ENCODE peak calls at places on chromosome X, in five cellular contexts. One of them, this sample, is unnamed.

GRCh38 chrX:26649534-26649933 is 433.6 kb downstream of the MAGEB5 start:
- DNase-seq in heart right ventricle: no peak
- DNase-seq in spleen: no peak
- DNase-seq in fibroblast of lung: peak
- DNase-seq in brain microvascular endothelial cell: peak
- DNase-seq in this sample: no peak

GRCh38 chrX:17470136-17470535 is 95.1 kb downstream of the NHS start:
- DNase-seq in fibroblast of lung: peak
- DNase-seq in spleen: no peak
- DNase-seq in brain microvascular endothelial cell: no peak
- DNase-seq in heart right ventricle: no peak
- DNase-seq in this sample: no peak

GRCh38 chrX:151488677-151489076 is 74.8 kb upstream of the PASD1 start:
- DNase-seq in spleen: no peak
- DNase-seq in heart right ventricle: no peak
- DNase-seq in fibroblast of lung: no peak
- DNase-seq in brain microvascular endothelial cell: no peak
- DNase-seq in this sample: no peak

GRCh38 chrX:28979876-28980275 is 392.6 kb downstream of the IL1RAPL1 start:
- DNase-seq in spleen: no peak
- DNase-seq in brain microvascular endothelial cell: no peak
- DNase-seq in heart right ventricle: no peak
- DNase-seq in fibroblast of lung: no peak
- DNase-seq in this sample: no peak

GRCh38 chrX:22974616-22975015 is 25.1 kb upstream of the DDX53 start:
- DNase-seq in fibroblast of lung: no peak
- DNase-seq in spleen: no peak
- DNase-seq in brain microvascular endothelial cell: no peak
- DNase-seq in heart right ventricle: no peak
- DNase-seq in this sample: no peak

GRCh38 chrX:119693996-119694451 is 1.1 kb upstream of the SEPTIN6 start:
- DNase-seq in heart right ventricle: no peak
- DNase-seq in brain microvascular endothelial cell: no peak
- DNase-seq in spleen: peak
- DNase-seq in fibroblast of lung: no peak
- DNase-seq in this sample: no peak

GRCh38 chrX:24146283-24146865 is 3.2 kb upstream of the ZFX start:
- DNase-seq in spleen: no peak
- DNase-seq in fibroblast of lung: no peak
- DNase-seq in heart right ventricle: no peak
- DNase-seq in brain microvascular endothelial cell: no peak
- DNase-seq in this sample: no peak

GRCh38 chrX:53882331-53882730 is 161.9 kb downstream of the PHF8 start:
- DNase-seq in brain microvascular endothelial cell: peak
- DNase-seq in fibroblast of lung: peak
- DNase-seq in spleen: no peak
- DNase-seq in heart right ventricle: no peak
- DNase-seq in this sample: no peak

GRCh38 chrX:47991263-47992092 is 12.3 kb downstream of the ZNF182 start:
- DNase-seq in spleen: no peak
- DNase-seq in brain microvascular endothelial cell: peak
- DNase-seq in heart right ventricle: no peak
- DNase-seq in fibroblast of lung: peak
- DNase-seq in this sample: peak

GRCh38 chrX:76279007-76279406 is 106.1 kb downstream of the PBDC1 start:
- DNase-seq in fibroblast of lung: peak
- DNase-seq in brain microvascular endothelial cell: peak
- DNase-seq in heart right ventricle: no peak
- DNase-seq in spleen: no peak
- DNase-seq in this sample: no peak

GRCh38 chrX:70166601-70167590 is 10.4 kb upstream of the DGAT2L6 start:
- DNase-seq in brain microvascular endothelial cell: peak
- DNase-seq in spleen: no peak
- DNase-seq in fibroblast of lung: peak
- DNase-seq in heart right ventricle: no peak
- DNase-seq in this sample: peak

GRCh38 chrX:19085975-19086772 is 36.1 kb downstream of the ADGRG2 start:
- DNase-seq in heart right ventricle: no peak
- DNase-seq in fibroblast of lung: peak
- DNase-seq in brain microvascular endothelial cell: no peak
- DNase-seq in spleen: no peak
- DNase-seq in this sample: no peak

GRCh38 chrX:109535578-109535977 is 1.1 kb upstream of the NXT2 start:
- DNase-seq in heart right ventricle: no peak
- DNase-seq in brain microvascular endothelial cell: no peak
- DNase-seq in fibroblast of lung: no peak
- DNase-seq in spleen: no peak
- DNase-seq in this sample: no peak

GRCh38 chrX:42530027-42530426 is 247.9 kb downstream of the PPP1R2C start:
- DNase-seq in heart right ventricle: no peak
- DNase-seq in brain microvascular endothelial cell: peak
- DNase-seq in spleen: no peak
- DNase-seq in fibroblast of lung: peak
- DNase-seq in this sample: peak

GRCh38 chrX:38260231-38260630 is 39.6 kb upstream of the SRPX start:
- DNase-seq in brain microvascular endothelial cell: peak
- DNase-seq in fibroblast of lung: peak
- DNase-seq in heart right ventricle: no peak
- DNase-seq in spleen: no peak
- DNase-seq in this sample: no peak

GRCh38 chrX:105189093-105189492 is 31.4 kb downstream of the TEX13A start:
- DNase-seq in brain microvascular endothelial cell: no peak
- DNase-seq in spleen: no peak
- DNase-seq in heart right ventricle: no peak
- DNase-seq in fibroblast of lung: no peak
- DNase-seq in this sample: no peak

GRCh38 chrX:12987340-12987739 is 12.4 kb downstream of the TMSB4X start:
- DNase-seq in fibroblast of lung: no peak
- DNase-seq in brain microvascular endothelial cell: no peak
- DNase-seq in heart right ventricle: no peak
- DNase-seq in spleen: no peak
- DNase-seq in this sample: no peak

GRCh38 chrX:45401923-45402322 is 201.2 kb upstream of the DIPK2B start:
- DNase-seq in spleen: no peak
- DNase-seq in fibroblast of lung: no peak
- DNase-seq in brain microvascular endothelial cell: no peak
- DNase-seq in heart right ventricle: no peak
- DNase-seq in this sample: no peak

GRCh38 chrX:13008189-13008533 is 33.3 kb downstream of the TMSB4X start:
- DNase-seq in heart right ventricle: no peak
- DNase-seq in spleen: no peak
- DNase-seq in fibroblast of lung: no peak
- DNase-seq in brain microvascular endothelial cell: no peak
- DNase-seq in this sample: no peak

GRCh38 chrX:47643926-47644325 is 6.4 kb downstream of the ELK1 start:
- DNase-seq in heart right ventricle: no peak
- DNase-seq in spleen: no peak
- DNase-seq in brain microvascular endothelial cell: no peak
- DNase-seq in fibroblast of lung: peak
- DNase-seq in this sample: no peak

GRCh38 chrX:108439434-108439883 is at the start of gene COL4A5:
- DNase-seq in heart right ventricle: peak
- DNase-seq in spleen: no peak
- DNase-seq in brain microvascular endothelial cell: peak
- DNase-seq in fibroblast of lung: peak
- DNase-seq in this sample: peak

GRCh38 chrX:17689971-17690409 is 47.3 kb upstream of the SCML1 start:
- DNase-seq in heart right ventricle: no peak
- DNase-seq in brain microvascular endothelial cell: peak
- DNase-seq in fibroblast of lung: peak
- DNase-seq in spleen: no peak
- DNase-seq in this sample: peak

GRCh38 chrX:34631826-34632225 is 25.3 kb downstream of the TMEM47 start:
- DNase-seq in spleen: no peak
- DNase-seq in fibroblast of lung: peak
- DNase-seq in heart right ventricle: no peak
- DNase-seq in brain microvascular endothelial cell: no peak
- DNase-seq in this sample: no peak

GRCh38 chrX:123489011-123489410 is 243.8 kb downstream of the THOC2 start:
- DNase-seq in spleen: no peak
- DNase-seq in brain microvascular endothelial cell: no peak
- DNase-seq in heart right ventricle: no peak
- DNase-seq in fibroblast of lung: peak
- DNase-seq in this sample: no peak

GRCh38 chrX:40148439-40149285 is 50.9 kb upstream of the BCOR start:
- DNase-seq in brain microvascular endothelial cell: no peak
- DNase-seq in heart right ventricle: no peak
- DNase-seq in spleen: peak
- DNase-seq in fibroblast of lung: no peak
- DNase-seq in this sample: no peak

GRCh38 chrX:71111141-71111843 is at the start of gene IL2RG:
- DNase-seq in spleen: peak
- DNase-seq in heart right ventricle: no peak
- DNase-seq in brain microvascular endothelial cell: no peak
- DNase-seq in fibroblast of lung: no peak
- DNase-seq in this sample: no peak

GRCh38 chrX:103254171-103254824 is 657 bp downstream of the TCEAL8 start:
- DNase-seq in heart right ventricle: peak
- DNase-seq in fibroblast of lung: peak
- DNase-seq in spleen: peak
- DNase-seq in brain microvascular endothelial cell: peak
- DNase-seq in this sample: no peak

GRCh38 chrX:149860445-149860844 is 20.5 kb upstream of the MAGEA8 start:
- DNase-seq in fibroblast of lung: no peak
- DNase-seq in spleen: no peak
- DNase-seq in brain microvascular endothelial cell: no peak
- DNase-seq in heart right ventricle: no peak
- DNase-seq in this sample: no peak

GRCh38 chrX:138708268-138708667 is 3.2 kb downstream of the FGF13 start:
- DNase-seq in fibroblast of lung: no peak
- DNase-seq in heart right ventricle: no peak
- DNase-seq in brain microvascular endothelial cell: no peak
- DNase-seq in spleen: no peak
- DNase-seq in this sample: no peak

DNA sequence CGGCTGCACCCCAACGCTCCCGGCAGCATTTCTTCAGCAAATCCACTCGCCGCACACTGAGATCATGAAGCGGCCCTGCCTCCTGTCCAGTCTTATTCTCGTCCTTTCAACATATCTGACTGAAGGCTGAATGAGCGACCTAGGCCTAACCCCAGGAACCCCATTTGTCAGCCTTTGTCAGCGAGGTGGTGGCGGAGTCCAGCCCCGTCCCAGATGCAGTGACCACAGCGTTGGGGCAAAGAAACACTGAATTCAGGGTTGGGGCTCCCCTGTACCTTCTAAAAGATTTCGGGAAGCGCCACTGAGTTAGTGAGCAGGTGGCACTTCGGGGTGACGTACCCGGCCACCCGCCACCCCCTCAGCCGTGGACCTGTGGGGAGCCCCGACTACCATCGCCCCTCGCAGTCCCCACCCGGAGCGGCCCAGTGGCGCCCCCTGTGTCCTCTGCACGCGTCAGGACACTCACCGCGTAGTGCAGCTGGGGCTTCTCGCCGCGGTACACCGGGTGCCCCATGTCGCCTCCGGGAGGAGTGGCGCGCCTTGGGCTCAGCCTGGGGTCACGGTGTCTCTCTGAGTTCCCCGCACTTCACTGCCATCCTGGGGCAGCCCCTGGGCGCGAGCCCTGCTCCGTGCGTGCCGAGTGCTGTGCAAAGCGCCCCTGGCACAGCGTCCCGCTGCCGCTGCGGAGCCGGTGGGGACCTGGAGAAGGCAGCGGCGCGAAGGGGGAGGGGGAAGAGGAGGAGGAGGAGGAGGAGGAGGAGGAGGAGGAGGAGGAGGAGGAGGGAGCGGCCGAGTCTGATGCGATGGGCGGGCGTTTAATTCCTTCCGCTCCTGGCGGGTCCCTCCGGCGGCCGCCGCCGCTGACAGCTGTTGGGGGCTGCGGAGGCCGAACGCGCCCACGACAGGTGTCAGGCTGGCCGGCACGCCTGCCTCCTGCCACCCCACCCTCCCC is 134.1 kb downstream of the AMELX start:
- DNase-seq in brain microvascular endothelial cell: no peak
- DNase-seq in fibroblast of lung: peak
- DNase-seq in heart right ventricle: peak
- DNase-seq in spleen: peak
- DNase-seq in this sample: no peak
- H3K4me3 ChIP-seq in brain microvascular endothelial cell: peak
- H3K4me3 ChIP-seq in fibroblast of lung: peak
- H3K4me3 ChIP-seq in heart right ventricle: peak
- H3K4me3 ChIP-seq in spleen: peak
- H3K4me3 ChIP-seq in this sample: peak

GRCh38 chrX:1389181-1389992 is 2.5 kb downstream of the SLC25A6 start:
- DNase-seq in fibroblast of lung: no peak
- DNase-seq in brain microvascular endothelial cell: no peak
- DNase-seq in heart right ventricle: no peak
- DNase-seq in spleen: peak
- DNase-seq in this sample: no peak
- H3K4me3 ChIP-seq in fibroblast of lung: no peak
- H3K4me3 ChIP-seq in brain microvascular endothelial cell: no peak
- H3K4me3 ChIP-seq in heart right ventricle: no peak
- H3K4me3 ChIP-seq in spleen: no peak
- H3K4me3 ChIP-seq in this sample: no peak

GRCh38 chrX:30312858-30313257 is 3.7 kb upstream of the NR0B1 start:
- DNase-seq in brain microvascular endothelial cell: no peak
- DNase-seq in spleen: no peak
- DNase-seq in heart right ventricle: no peak
- DNase-seq in fibroblast of lung: no peak
- DNase-seq in this sample: no peak
- H3K4me3 ChIP-seq in brain microvascular endothelial cell: no peak
- H3K4me3 ChIP-seq in spleen: no peak
- H3K4me3 ChIP-seq in heart right ventricle: no peak
- H3K4me3 ChIP-seq in fibroblast of lung: no peak
- H3K4me3 ChIP-seq in this sample: no peak

GRCh38 chrX:110941906-110942305 is 146.3 kb upstream of the CHRDL1 start:
- DNase-seq in brain microvascular endothelial cell: no peak
- DNase-seq in spleen: no peak
- DNase-seq in heart right ventricle: no peak
- DNase-seq in fibroblast of lung: no peak
- DNase-seq in this sample: no peak

GRCh38 chrX:110944323-110944761 is 148.7 kb upstream of the CHRDL1 start:
- DNase-seq in fibroblast of lung: no peak
- DNase-seq in spleen: no peak
- DNase-seq in heart right ventricle: no peak
- DNase-seq in brain microvascular endothelial cell: no peak
- DNase-seq in this sample: no peak

GRCh38 chrX:110938977-110939732 is 143.5 kb upstream of the CHRDL1 start:
- DNase-seq in heart right ventricle: no peak
- DNase-seq in fibroblast of lung: no peak
- DNase-seq in brain microvascular endothelial cell: no peak
- DNase-seq in spleen: no peak
- DNase-seq in this sample: no peak

DNA sequence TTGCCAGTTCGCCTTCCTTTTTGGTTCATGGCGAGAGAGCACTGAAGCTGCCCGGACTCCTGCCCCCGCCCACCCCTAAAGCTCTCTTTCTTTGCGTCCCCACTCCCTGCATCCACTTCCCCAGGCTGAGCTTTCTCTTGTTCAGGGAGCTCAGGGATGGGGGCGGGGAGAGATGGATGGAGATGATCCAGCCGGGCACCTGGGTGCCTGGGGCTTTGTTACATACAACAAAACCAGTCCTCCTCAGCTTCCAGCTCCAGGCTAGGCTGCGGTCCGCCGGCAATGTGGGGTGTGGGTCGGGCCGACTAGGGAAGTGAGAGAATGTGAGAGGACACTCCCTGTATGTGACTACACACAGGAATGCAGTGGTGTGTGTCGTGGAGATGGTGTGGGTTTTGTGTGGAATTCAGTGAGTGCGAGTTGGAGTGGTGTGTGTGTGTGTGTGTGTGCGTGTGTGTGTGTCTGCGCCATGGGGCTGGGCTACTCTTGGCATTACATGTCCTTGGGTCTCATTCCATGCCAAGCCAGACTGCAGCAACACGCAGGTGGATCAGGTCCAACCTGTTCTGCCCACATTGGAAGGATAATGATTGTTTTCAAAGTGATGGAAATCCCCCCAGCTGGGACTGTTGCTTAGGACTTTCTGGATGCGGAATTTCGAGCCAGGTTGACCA is 149.3 kb upstream of the CHRDL1 start:
- DNase-seq in brain microvascular endothelial cell: no peak
- DNase-seq in fibroblast of lung: no peak
- DNase-seq in spleen: no peak
- DNase-seq in heart right ventricle: no peak
- DNase-seq in this sample: no peak
- H3K4me3 ChIP-seq in brain microvascular endothelial cell: no peak
- H3K4me3 ChIP-seq in fibroblast of lung: no peak
- H3K4me3 ChIP-seq in spleen: no peak
- H3K4me3 ChIP-seq in heart right ventricle: no peak
- H3K4me3 ChIP-seq in this sample: no peak